ENCODE peak calls at places on chromosomes 3 and 15, in nine cellular contexts. H is mesenteric fat pad, T is SIG-M5, X is M059J, G is ovary, J is EL, Y is left colon, P is NCI-H1436, U is foreskin fibroblast. D is an unnamed sample.
A peak's percentile ranks its signal among the peaks of the same experiment; 100 is the strongest.

GRCh38 chr3:114496874-114497273 is 203.0 kb downstream of the TIGIT start:
- DNase-seq in H (no peak), T (no peak), X (peak; percentile 74), G (no peak), J (peak; percentile 54), Y (no peak), P (no peak), U (peak; percentile 87), D (no peak)

GRCh38 chr3:112043621-112044201 is 9.2 kb downstream of the TMPRSS7 start:
- DNase-seq in H (no peak), T (no peak), X (peak; percentile 81), G (peak; percentile 49), J (peak; percentile 80), Y (peak; percentile 19), P (peak; percentile 94), U (peak; percentile 57), D (peak; percentile 42)

GRCh38 chr15:74820056-74820455 is 6.4 kb upstream of the CPLX3 start:
- DNase-seq in H (no peak), T (no peak), X (no peak), G (no peak), J (no peak), Y (no peak), P (no peak), U (no peak), D (no peak)

GRCh38 chr15:92707880-92708551 is 52.4 kb upstream of the FAM174B start:
- DNase-seq in H (no peak), T (no peak), X (peak; percentile 47), G (no peak), J (no peak), Y (no peak), P (no peak), U (no peak), D (no peak)

GRCh38 chr3:36700537-36701248 is 63.7 kb downstream of the DCLK3 start:
- DNase-seq in H (no peak), T (peak; percentile 10), X (peak; percentile 60), G (peak; percentile 33), J (peak; percentile 79), Y (peak; percentile 39), P (peak; percentile 41), U (peak; percentile 64), D (no peak)

GRCh38 chr3:186109897-186110803 is 1.3 kb upstream of the ETV5 start:
- DNase-seq in H (no peak), T (no peak), X (peak; percentile 49), G (no peak), J (peak; percentile 34), Y (peak; percentile 21), P (no peak), U (peak; percentile 28), D (peak; percentile 34)

GRCh38 chr3:29686889-29687592 is 406.2 kb downstream of the RBMS3 start:
- DNase-seq in H (no peak), T (no peak), X (peak; percentile 79), G (no peak), J (peak; percentile 59), Y (no peak), P (no peak), U (peak; percentile 24), D (no peak)

GRCh38 chr3:179181993-179182551 is 33.9 kb downstream of the PIK3CA start:
- DNase-seq in H (no peak), T (no peak), X (peak; percentile 76), G (no peak), J (peak; percentile 60), Y (no peak), P (no peak), U (peak; percentile 36), D (no peak)

GRCh38 chr3:58784425-58784824 is 117.9 kb upstream of the FAM3D start:
- DNase-seq in H (no peak), T (no peak), X (no peak), G (no peak), J (no peak), Y (no peak), P (no peak), U (no peak), D (no peak)

GRCh38 chr15:39404767-39405173 is 176.1 kb upstream of the THBS1 start:
- DNase-seq in H (no peak), T (no peak), X (peak; percentile 99), G (no peak), J (peak; percentile 99), Y (no peak), P (no peak), U (peak; percentile 99), D (no peak)

GRCh38 chr15:40550381-40551037 is 14.3 kb downstream of the CCDC32 start:
- DNase-seq in H (no peak), T (peak; percentile 48), X (no peak), G (no peak), J (no peak), Y (no peak), P (no peak), U (no peak), D (no peak)

GRCh38 chr3:17588422-17588821 is 154.0 kb downstream of the TBC1D5 start:
- DNase-seq in H (no peak), T (no peak), X (no peak), G (no peak), J (no peak), Y (no peak), P (no peak), U (no peak), D (no peak)

GRCh38 chr3:157810924-157811718 is 295.1 kb downstream of the SHOX2 start:
- DNase-seq in H (no peak), T (no peak), X (peak; percentile 24), G (no peak), J (no peak), Y (no peak), P (no peak), U (no peak), D (no peak)

GRCh38 chr3:127961124-127961523 is 46.1 kb downstream of the KBTBD12 start:
- DNase-seq in H (no peak), T (no peak), X (no peak), G (no peak), J (no peak), Y (no peak), P (no peak), U (no peak), D (no peak)

GRCh38 chr3:23549148-23549910 is 256.4 kb upstream of the UBE2E1 start:
- DNase-seq in H (no peak), T (no peak), X (no peak), G (no peak), J (no peak), Y (no peak), P (no peak), U (no peak), D (no peak)

GRCh38 chr3:47161983-47162694 is 1.8 kb downstream of the SETD2 start:
- DNase-seq in H (no peak), T (no peak), X (no peak), G (no peak), J (no peak), Y (no peak), P (no peak), U (no peak), D (no peak)

GRCh38 chr3:64975138-64975537 is 287.3 kb upstream of the ADAMTS9 start:
- DNase-seq in H (no peak), T (no peak), X (no peak), G (no peak), J (no peak), Y (no peak), P (no peak), U (no peak), D (no peak)

GRCh38 chr3:179333084-179333483 is 10.3 kb downstream of the ZNF639 start:
- DNase-seq in H (no peak), T (no peak), X (no peak), G (no peak), J (no peak), Y (no peak), P (no peak), U (no peak), D (no peak)

GRCh38 chr15:57550640-57551039 is 41.1 kb upstream of the MYZAP start:
- DNase-seq in H (no peak), T (no peak), X (peak; percentile 44), G (no peak), J (no peak), Y (peak; percentile 83), P (no peak), U (no peak), D (peak; percentile 96)

GRCh38 chr15:53625260-53625659 is 134.2 kb downstream of the WDR72 start:
- DNase-seq in H (no peak), T (no peak), X (no peak), G (no peak), J (no peak), Y (no peak), P (no peak), U (no peak), D (no peak)

GRCh38 chr15:65033659-65034269 is 4.3 kb upstream of the MTFMT start:
- DNase-seq in H (no peak), T (no peak), X (peak; percentile 46), G (no peak), J (peak; percentile 49), Y (no peak), P (peak; percentile 12), U (peak; percentile 52), D (no peak)

GRCh38 chr3:10528046-10528445 is 22.7 kb upstream of the ATP2B2 start:
- DNase-seq in H (peak; percentile 68), T (no peak), X (no peak), G (no peak), J (no peak), Y (no peak), P (no peak), U (no peak), D (peak; percentile 13)